ENCODE peak calls at places on chromosomes 7 and 10, in seven cellular contexts. One of them, this sample, is unnamed. For H3K36me3, the result is how much of the 10 kb centered on the place peaks cover.

GRCh38 chr7:137820677-137821420 is 25.9 kb downstream of the DGKI start:
- DNase-seq in neuronal stem cell: peak
- DNase-seq in bronchial epithelial cell: no peak
- DNase-seq in adipocyte: peak
- DNase-seq in spleen: no peak
- DNase-seq in colonic mucosa: peak
- DNase-seq in SK-N-SH: peak
- DNase-seq in this sample: peak

GRCh38 chr7:37921340-37921805 is 933 bp downstream of the EPDR1 start:
- DNase-seq in SK-N-SH: peak
- DNase-seq in colonic mucosa: peak
- DNase-seq in neuronal stem cell: peak
- DNase-seq in adipocyte: peak
- DNase-seq in spleen: no peak
- DNase-seq in bronchial epithelial cell: no peak
- DNase-seq in this sample: peak

GRCh38 chr10:21336476-21337170 is 188.9 kb downstream of the SKIDA1 start:
- DNase-seq in spleen: no peak
- DNase-seq in bronchial epithelial cell: peak
- DNase-seq in SK-N-SH: no peak
- DNase-seq in colonic mucosa: no peak
- DNase-seq in adipocyte: peak
- DNase-seq in neuronal stem cell: peak
- DNase-seq in this sample: peak

GRCh38 chr10:124225468-124226270 is 132.3 kb upstream of the CHST15 start:
- DNase-seq in bronchial epithelial cell: no peak
- DNase-seq in colonic mucosa: no peak
- DNase-seq in adipocyte: no peak
- DNase-seq in SK-N-SH: no peak
- DNase-seq in neuronal stem cell: no peak
- DNase-seq in spleen: no peak
- DNase-seq in this sample: no peak

GRCh38 chr10:79069325-79070090 is 742 bp downstream of the ZMIZ1 start:
- DNase-seq in SK-N-SH: peak
- DNase-seq in neuronal stem cell: peak
- DNase-seq in colonic mucosa: peak
- DNase-seq in spleen: peak
- DNase-seq in bronchial epithelial cell: no peak
- DNase-seq in adipocyte: peak
- DNase-seq in this sample: no peak

GRCh38 chr7:867001-867405 is 9.4 kb upstream of the GET4 start:
- DNase-seq in spleen: peak
- DNase-seq in neuronal stem cell: no peak
- DNase-seq in colonic mucosa: peak
- DNase-seq in SK-N-SH: no peak
- DNase-seq in adipocyte: no peak
- DNase-seq in bronchial epithelial cell: no peak
- DNase-seq in this sample: peak

GRCh38 chr7:11758627-11759111 is 73.3 kb downstream of the THSD7A start:
- DNase-seq in colonic mucosa: no peak
- DNase-seq in spleen: no peak
- DNase-seq in SK-N-SH: no peak
- DNase-seq in bronchial epithelial cell: no peak
- DNase-seq in neuronal stem cell: no peak
- DNase-seq in adipocyte: no peak
- DNase-seq in this sample: peak

GRCh38 chr10:68167271-68167670 is 58.0 kb downstream of the MYPN start:
- DNase-seq in bronchial epithelial cell: peak
- DNase-seq in colonic mucosa: no peak
- DNase-seq in neuronal stem cell: no peak
- DNase-seq in spleen: no peak
- DNase-seq in adipocyte: peak
- DNase-seq in SK-N-SH: no peak
- DNase-seq in this sample: no peak

GRCh38 chr7:29336851-29337627 is 142.5 kb downstream of the CHN2 start:
- DNase-seq in colonic mucosa: no peak
- DNase-seq in SK-N-SH: no peak
- DNase-seq in neuronal stem cell: no peak
- DNase-seq in spleen: no peak
- DNase-seq in adipocyte: no peak
- DNase-seq in bronchial epithelial cell: no peak
- DNase-seq in this sample: no peak

GRCh38 chr10:33860994-33861393 is 526.5 kb upstream of the NRP1 start:
- DNase-seq in spleen: no peak
- DNase-seq in SK-N-SH: no peak
- DNase-seq in colonic mucosa: no peak
- DNase-seq in neuronal stem cell: no peak
- DNase-seq in adipocyte: no peak
- DNase-seq in bronchial epithelial cell: no peak
- DNase-seq in this sample: no peak

GRCh38 chr10:63738410-63738809 is 217.2 kb downstream of the REEP3 start:
- DNase-seq in colonic mucosa: no peak
- DNase-seq in neuronal stem cell: no peak
- DNase-seq in bronchial epithelial cell: peak
- DNase-seq in adipocyte: peak
- DNase-seq in spleen: no peak
- DNase-seq in SK-N-SH: no peak
- DNase-seq in this sample: peak

GRCh38 chr7:137454169-137455166 is 110.9 kb upstream of the PTN start:
- DNase-seq in neuronal stem cell: peak
- DNase-seq in SK-N-SH: peak
- DNase-seq in adipocyte: peak
- DNase-seq in spleen: no peak
- DNase-seq in colonic mucosa: peak
- DNase-seq in bronchial epithelial cell: peak
- DNase-seq in this sample: peak

GRCh38 chr7:140062118-140062527 is 628 bp downstream of the PARP12 start:
- DNase-seq in bronchial epithelial cell: no peak
- DNase-seq in SK-N-SH: no peak
- DNase-seq in adipocyte: peak
- DNase-seq in colonic mucosa: peak
- DNase-seq in spleen: peak
- DNase-seq in neuronal stem cell: no peak
- DNase-seq in this sample: no peak

GRCh38 chr7:87600130-87601124 is at the start of gene ABCB1:
- DNase-seq in spleen: peak
- DNase-seq in colonic mucosa: peak
- DNase-seq in adipocyte: peak
- DNase-seq in SK-N-SH: peak
- DNase-seq in bronchial epithelial cell: peak
- DNase-seq in neuronal stem cell: peak
- DNase-seq in this sample: peak

GRCh38 chr10:101655581-101655980 is 39.4 kb downstream of the FBXW4 start:
- DNase-seq in adipocyte: no peak
- DNase-seq in neuronal stem cell: no peak
- DNase-seq in bronchial epithelial cell: no peak
- DNase-seq in spleen: no peak
- DNase-seq in SK-N-SH: no peak
- DNase-seq in colonic mucosa: no peak
- DNase-seq in this sample: peak

GRCh38 chr10:46019170-46019528 is 11.3 kb downstream of the NCOA4 start:
- DNase-seq in SK-N-SH: no peak
- DNase-seq in bronchial epithelial cell: no peak
- DNase-seq in colonic mucosa: no peak
- DNase-seq in neuronal stem cell: no peak
- DNase-seq in adipocyte: no peak
- DNase-seq in spleen: no peak
- DNase-seq in this sample: no peak
- H3K36me3 ChIP-seq in SK-N-SH: under half
- H3K36me3 ChIP-seq in bronchial epithelial cell: under half
- H3K36me3 ChIP-seq in colonic mucosa: under half
- H3K36me3 ChIP-seq in neuronal stem cell: under half
- H3K36me3 ChIP-seq in adipocyte: under half
- H3K36me3 ChIP-seq in spleen: under half
- H3K36me3 ChIP-seq in this sample: under half

GRCh38 chr7:35849158-35849831 is 48.4 kb downstream of the SEPTIN7 start:
- DNase-seq in adipocyte: no peak
- DNase-seq in spleen: no peak
- DNase-seq in bronchial epithelial cell: no peak
- DNase-seq in colonic mucosa: no peak
- DNase-seq in SK-N-SH: no peak
- DNase-seq in neuronal stem cell: no peak
- DNase-seq in this sample: peak
- H3K36me3 ChIP-seq in adipocyte: under half
- H3K36me3 ChIP-seq in spleen: under half
- H3K36me3 ChIP-seq in bronchial epithelial cell: under half
- H3K36me3 ChIP-seq in colonic mucosa: under half
- H3K36me3 ChIP-seq in SK-N-SH: under half
- H3K36me3 ChIP-seq in neuronal stem cell: under half
- H3K36me3 ChIP-seq in this sample: under half

GRCh38 chr10:3108033-3108432 is 40.7 kb downstream of the PFKP start:
- DNase-seq in bronchial epithelial cell: no peak
- DNase-seq in SK-N-SH: no peak
- DNase-seq in neuronal stem cell: no peak
- DNase-seq in colonic mucosa: no peak
- DNase-seq in adipocyte: no peak
- DNase-seq in spleen: no peak
- DNase-seq in this sample: no peak
- H3K36me3 ChIP-seq in bronchial epithelial cell: under half
- H3K36me3 ChIP-seq in SK-N-SH: half or more
- H3K36me3 ChIP-seq in neuronal stem cell: under half
- H3K36me3 ChIP-seq in colonic mucosa: under half
- H3K36me3 ChIP-seq in adipocyte: under half
- H3K36me3 ChIP-seq in spleen: half or more
- H3K36me3 ChIP-seq in this sample: half or more

GRCh38 chr7:155696747-155697146 is 52.3 kb downstream of the RBM33 start:
- DNase-seq in neuronal stem cell: no peak
- DNase-seq in SK-N-SH: no peak
- DNase-seq in bronchial epithelial cell: no peak
- DNase-seq in adipocyte: no peak
- DNase-seq in spleen: no peak
- DNase-seq in colonic mucosa: no peak
- DNase-seq in this sample: no peak
- H3K36me3 ChIP-seq in neuronal stem cell: under half
- H3K36me3 ChIP-seq in SK-N-SH: under half
- H3K36me3 ChIP-seq in bronchial epithelial cell: under half
- H3K36me3 ChIP-seq in adipocyte: under half
- H3K36me3 ChIP-seq in spleen: under half
- H3K36me3 ChIP-seq in colonic mucosa: under half
- H3K36me3 ChIP-seq in this sample: under half

GRCh38 chr7:91137447-91137846 is 126.8 kb upstream of the FZD1 start:
- DNase-seq in bronchial epithelial cell: no peak
- DNase-seq in neuronal stem cell: no peak
- DNase-seq in spleen: no peak
- DNase-seq in adipocyte: no peak
- DNase-seq in SK-N-SH: no peak
- DNase-seq in colonic mucosa: no peak
- DNase-seq in this sample: no peak
- H3K36me3 ChIP-seq in bronchial epithelial cell: under half
- H3K36me3 ChIP-seq in neuronal stem cell: under half
- H3K36me3 ChIP-seq in spleen: under half
- H3K36me3 ChIP-seq in adipocyte: under half
- H3K36me3 ChIP-seq in SK-N-SH: under half
- H3K36me3 ChIP-seq in colonic mucosa: under half
- H3K36me3 ChIP-seq in this sample: under half

GRCh38 chr10:32038777-32039176 is 17.4 kb downstream of the KIF5B start:
- DNase-seq in adipocyte: no peak
- DNase-seq in spleen: no peak
- DNase-seq in bronchial epithelial cell: no peak
- DNase-seq in SK-N-SH: no peak
- DNase-seq in colonic mucosa: no peak
- DNase-seq in neuronal stem cell: no peak
- DNase-seq in this sample: peak

GRCh38 chr10:32033171-32033570 is 23.1 kb downstream of the KIF5B start:
- DNase-seq in bronchial epithelial cell: no peak
- DNase-seq in spleen: no peak
- DNase-seq in neuronal stem cell: no peak
- DNase-seq in SK-N-SH: no peak
- DNase-seq in colonic mucosa: no peak
- DNase-seq in adipocyte: no peak
- DNase-seq in this sample: no peak

GRCh38 chr10:32036922-32037321 is 19.3 kb downstream of the KIF5B start:
- DNase-seq in colonic mucosa: no peak
- DNase-seq in SK-N-SH: no peak
- DNase-seq in bronchial epithelial cell: no peak
- DNase-seq in neuronal stem cell: no peak
- DNase-seq in spleen: no peak
- DNase-seq in adipocyte: no peak
- DNase-seq in this sample: no peak

GRCh38 chr10:32031920-32032319 is 24.3 kb downstream of the KIF5B start:
- DNase-seq in spleen: no peak
- DNase-seq in neuronal stem cell: no peak
- DNase-seq in bronchial epithelial cell: no peak
- DNase-seq in adipocyte: no peak
- DNase-seq in colonic mucosa: no peak
- DNase-seq in SK-N-SH: no peak
- DNase-seq in this sample: peak

GRCh38 chr10:32035038-32035437 is 21.2 kb downstream of the KIF5B start:
- DNase-seq in colonic mucosa: no peak
- DNase-seq in bronchial epithelial cell: no peak
- DNase-seq in SK-N-SH: no peak
- DNase-seq in adipocyte: no peak
- DNase-seq in neuronal stem cell: no peak
- DNase-seq in spleen: no peak
- DNase-seq in this sample: no peak
- H3K36me3 ChIP-seq in colonic mucosa: under half
- H3K36me3 ChIP-seq in bronchial epithelial cell: under half
- H3K36me3 ChIP-seq in SK-N-SH: half or more
- H3K36me3 ChIP-seq in adipocyte: half or more
- H3K36me3 ChIP-seq in neuronal stem cell: under half
- H3K36me3 ChIP-seq in spleen: half or more
- H3K36me3 ChIP-seq in this sample: half or more

GRCh38 chr10:80171248-80171660 is 34.1 kb downstream of the ANXA11 start:
- DNase-seq in bronchial epithelial cell: peak
- DNase-seq in neuronal stem cell: no peak
- DNase-seq in spleen: peak
- DNase-seq in adipocyte: no peak
- DNase-seq in SK-N-SH: no peak
- DNase-seq in colonic mucosa: peak
- DNase-seq in this sample: no peak
- H3K36me3 ChIP-seq in bronchial epithelial cell: under half
- H3K36me3 ChIP-seq in neuronal stem cell: under half
- H3K36me3 ChIP-seq in spleen: half or more
- H3K36me3 ChIP-seq in adipocyte: half or more
- H3K36me3 ChIP-seq in SK-N-SH: under half
- H3K36me3 ChIP-seq in colonic mucosa: under half
- H3K36me3 ChIP-seq in this sample: under half